ENCODE peak calls at places on chromosome 6, in nine cellular contexts. K is astrocyte of the cerebellum; O is progenitor cell of endocrine pancreas; P is GM10248; W is NCI-H748 treated with DMSO at 0.1 percent for 48 hours; X is GM04504; V is stimulated activated CD4-positive, alpha-beta T cell treated with anti-CD3 and anti-CD28 coated beads, Interleukin-15, amount 100 ng/mL, for 1 hour; B is H1; D is CD8-positive, alpha-beta T cell. Z is an unnamed sample.
A peak's percentile ranks its signal among the peaks of the same experiment; 100 is the strongest.

GRCh38 chr6:140897804-140898573 is 1234.7 kb upstream of the GJE1 start:
- DNase-seq in X (no peak), P (no peak), K (no peak), V (no peak), O (no peak), W (no peak), B (no peak), D (no peak), Z (peak; percentile 73)

GRCh38 chr6:4401408-4402367 is 266.3 kb upstream of the ECI2 start:
- DNase-seq in V (no peak), K (no peak), O (no peak), W (no peak), P (no peak), D (no peak), X (no peak), B (no peak), Z (no peak)

GRCh38 chr6:168817558-168818159 is 376.7 kb downstream of the SMOC2 start:
- DNase-seq in P (no peak), O (no peak), K (no peak), V (no peak), B (no peak), D (no peak), W (no peak), X (no peak), Z (no peak)

GRCh38 chr6:111642463-111643158 is 36.9 kb upstream of the TRAF3IP2 start:
- DNase-seq in B (peak; percentile 69), K (peak; percentile 39), O (no peak), D (no peak), P (peak; percentile 71), V (no peak), X (peak; percentile 65), W (peak; percentile 33), Z (peak; percentile 43)

GRCh38 chr6:72905705-72906478 is 284.0 kb downstream of the KCNQ5 start:
- DNase-seq in O (no peak), P (no peak), W (no peak), K (no peak), B (no peak), V (no peak), D (no peak), X (no peak), Z (no peak)

GRCh38 chr6:24931752-24932691 is 3.7 kb downstream of the RIPOR2 start:
- DNase-seq in B (no peak), D (no peak), K (peak; percentile 67), X (no peak), W (no peak), O (no peak), V (no peak), P (no peak), Z (peak; percentile 24)

GRCh38 chr6:112839525-112839961 is 492.4 kb downstream of the RFPL4B start:
- DNase-seq in D (no peak), O (no peak), X (peak; percentile 74), P (no peak), B (no peak), V (no peak), K (no peak), W (no peak), Z (peak; percentile 87)

GRCh38 chr6:165308926-165309731 is at the start of gene C6orf118:
- DNase-seq in O (peak; percentile 51), V (no peak), B (peak; percentile 82), K (peak; percentile 75), D (no peak), P (no peak), W (peak; percentile 80), X (no peak), Z (peak; percentile 79)

GRCh38 chr6:24982231-24982630 is 46.5 kb upstream of the RIPOR2 start:
- DNase-seq in W (no peak), D (no peak), P (no peak), X (peak; percentile 46), B (no peak), O (no peak), K (no peak), V (no peak), Z (peak; percentile 19)

GRCh38 chr6:71466362-71466761 is 177.8 kb downstream of the OGFRL1 start:
- DNase-seq in B (no peak), V (no peak), X (no peak), K (no peak), P (no peak), W (no peak), O (no peak), D (no peak), Z (no peak)

GRCh38 chr6:147158881-147159280 is 45.3 kb upstream of the STXBP5 start:
- DNase-seq in K (no peak), X (no peak), D (no peak), B (no peak), O (no peak), P (no peak), V (no peak), W (no peak), Z (no peak)

Z was measured in NCI-H226.